ENCODE peak calls at places on chromosomes 2 and 18, in eight cellular contexts. T is sigmoid colon, N is suprapubic skin, B is HCT116, Q is transverse colon, Y is prostate gland, M is GM23338, R is upper lobe of left lung. K is an unnamed sample.

GRCh38 chr2:119252186-119253113 is 28.8 kb downstream of the STEAP3 start:
- DNase-seq in T (no peak), N (no peak), B (peak; percentile 91), Q (no peak), Y (no peak), M (no peak), R (no peak), K (peak; percentile 91)

GRCh38 chr2:216348909-216349308 is 23.4 kb downstream of the MARCHF4 start:
- DNase-seq in T (no peak), N (no peak), B (no peak), Q (no peak), Y (no peak), M (no peak), R (no peak), K (no peak)

GRCh38 chr2:71333619-71334018 is 2.0 kb downstream of the ZNF638 start:
- DNase-seq in T (no peak), N (no peak), B (no peak), Q (no peak), Y (no peak), M (no peak), R (no peak), K (no peak)

GRCh38 chr18:6648581-6648980 is 80.9 kb upstream of the ARHGAP28 start:
- DNase-seq in T (no peak), N (no peak), B (no peak), Q (no peak), Y (no peak), M (no peak), R (no peak), K (no peak)

GRCh38 chr2:150938586-150938985 is 323.1 kb downstream of the RBM43 start:
- DNase-seq in T (no peak), N (no peak), B (no peak), Q (no peak), Y (no peak), M (no peak), R (no peak), K (no peak)

GRCh38 chr2:211437396-211437795 is 881.0 kb downstream of the CPS1 start:
- DNase-seq in T (no peak), N (no peak), B (no peak), Q (no peak), Y (no peak), M (no peak), R (no peak), K (no peak)

GRCh38 chr18:24027156-24027555 is 12.6 kb downstream of the TTC39C start:
- DNase-seq in T (peak; percentile 81), N (no peak), B (no peak), Q (peak; percentile 38), Y (peak; percentile 25), M (no peak), R (peak; percentile 62), K (no peak)

GRCh38 chr2:23618696-23619530 is 233.9 kb downstream of the KLHL29 start:
- DNase-seq in T (peak; percentile 60), N (no peak), B (no peak), Q (no peak), Y (no peak), M (no peak), R (no peak), K (no peak)

GRCh38 chr18:22185723-22186386 is 16.5 kb downstream of the GATA6 start:
- DNase-seq in T (no peak), N (no peak), B (no peak), Q (no peak), Y (no peak), M (no peak), R (no peak), K (no peak)

GRCh38 chr2:222671259-222672067 is at the start of gene MOGAT1:
- DNase-seq in T (no peak), N (no peak), B (no peak), Q (peak; percentile 34), Y (no peak), M (peak; percentile 91), R (peak; percentile 48), K (no peak)

GRCh38 chr2:228556707-228557106 is 375.2 kb upstream of the SPHKAP start:
- DNase-seq in T (no peak), N (no peak), B (no peak), Q (peak; percentile 28), Y (no peak), M (no peak), R (no peak), K (no peak)

GRCh38 chr2:4693266-4693665 is 989.9 kb downstream of the DCDC2C start:
- DNase-seq in T (no peak), N (no peak), B (no peak), Q (no peak), Y (no peak), M (no peak), R (no peak), K (no peak)

GRCh38 chr2:47559079-47559684 is 156.2 kb downstream of the MSH2 start:
- DNase-seq in T (no peak), N (no peak), B (no peak), Q (no peak), Y (no peak), M (no peak), R (no peak), K (no peak)

GRCh38 chr2:172478353-172478752 is 51.0 kb downstream of the ITGA6 start:
- DNase-seq in T (no peak), N (no peak), B (no peak), Q (no peak), Y (no peak), M (peak; percentile 31), R (no peak), K (no peak)
- TF ChIP-seq POLR2AphosphoS5 in T (no peak), N (no peak), B (no peak), Q (no peak), Y (no peak), M (no peak), R (no peak), K (no peak)

GRCh38 chr2:109187711-109188484 is 58.9 kb downstream of the SH3RF3 start:
- DNase-seq in T (peak; percentile 56), N (no peak), B (no peak), Q (no peak), Y (no peak), M (no peak), R (no peak), K (no peak)

GRCh38 chr2:109186656-109187250 is 57.7 kb downstream of the SH3RF3 start:
- DNase-seq in T (no peak), N (no peak), B (no peak), Q (no peak), Y (no peak), M (no peak), R (no peak), K (no peak)

GRCh38 chr2:109185338-109185737 is 56.3 kb downstream of the SH3RF3 start:
- DNase-seq in T (peak; percentile 82), N (no peak), B (no peak), Q (no peak), Y (peak; percentile 53), M (no peak), R (no peak), K (no peak)

GRCh38 chr2:109184368-109184767 is 55.4 kb downstream of the SH3RF3 start:
- DNase-seq in T (peak; percentile 60), N (no peak), B (no peak), Q (no peak), Y (no peak), M (no peak), R (no peak), K (no peak)

DNA sequence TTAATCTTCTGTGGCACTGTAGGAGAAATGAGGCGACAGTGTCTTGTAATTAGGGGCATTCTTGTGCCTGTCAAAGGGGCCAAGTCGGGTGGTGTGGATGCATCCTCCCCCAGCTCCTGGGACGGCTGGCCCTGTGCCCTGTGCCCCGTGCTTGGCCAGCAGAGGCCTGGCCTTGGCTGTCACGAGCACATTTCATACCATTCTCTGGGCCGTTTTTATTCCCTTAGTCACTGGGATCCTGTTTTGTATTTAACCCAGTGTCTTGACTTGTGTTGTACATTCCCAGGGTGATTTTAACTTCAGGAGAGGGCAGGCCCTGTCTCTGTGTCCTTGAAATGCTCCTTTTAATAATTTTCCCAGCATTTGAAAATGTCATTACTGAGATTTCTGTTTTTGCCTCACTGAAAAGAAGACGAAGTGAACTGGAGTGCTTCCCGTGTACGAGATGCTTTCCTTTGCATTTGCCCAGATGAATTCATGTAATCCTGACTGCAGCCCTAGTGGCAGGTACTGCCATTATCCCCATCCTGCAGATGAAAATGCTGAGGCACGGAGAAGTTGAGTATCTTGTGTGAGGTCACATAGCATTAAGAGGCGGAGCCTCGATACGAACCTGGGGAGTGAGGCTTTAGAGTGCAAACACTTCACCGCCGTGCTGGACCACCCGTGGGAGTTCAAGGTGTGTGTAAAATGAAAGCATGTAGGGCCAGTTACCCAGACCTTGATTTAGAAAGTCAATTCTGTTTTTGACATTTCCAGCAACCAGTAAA is 57.0 kb downstream of the SH3RF3 start:
- DNase-seq in T (peak; percentile 88), N (no peak), B (no peak), Q (peak; percentile 30), Y (no peak), M (no peak), R (no peak), K (no peak)
- H3K4me3 ChIP-seq in T (no peak overlapping the region), N (no peak overlapping the region), B (no peak overlapping the region), Q (no peak overlapping the region), Y (no peak overlapping the region), M (no peak overlapping the region), R (no peak overlapping the region), K (no peak overlapping the region)

GRCh38 chr18:79156330-79156729 is 87.1 kb downstream of the ATP9B start:
- DNase-seq in T (no peak), N (no peak), B (no peak), Q (peak; percentile 16), Y (no peak), M (no peak), R (no peak), K (no peak)
- H3K27ac ChIP-seq in T (no peak overlapping the region), N (no peak overlapping the region), B (no peak overlapping the region), Q (peak overlapping the region; percentile 66), Y (no peak overlapping the region), M (no peak overlapping the region), R (no peak overlapping the region), K (no peak overlapping the region)

GRCh38 chr2:231795525-231796327 is 9.5 kb downstream of the COPS7B start:
- DNase-seq in T (no peak), N (no peak), B (peak; percentile 81), Q (peak; percentile 79), Y (peak; percentile 64), M (peak; percentile 56), R (peak; percentile 23), K (peak; percentile 35)

GRCh38 chr2:231791107-231791506 is 4.9 kb downstream of the COPS7B start:
- DNase-seq in T (no peak), N (no peak), B (no peak), Q (no peak), Y (no peak), M (no peak), R (no peak), K (no peak)

GRCh38 chr2:231794383-231794782 is 8.1 kb downstream of the COPS7B start:
- DNase-seq in T (no peak), N (no peak), B (no peak), Q (no peak), Y (no peak), M (no peak), R (no peak), K (no peak)
- TF ChIP-seq POLR2AphosphoS5 in T (no peak), N (no peak), B (no peak), Q (no peak), Y (no peak), M (no peak), R (no peak), K (no peak)

DNA sequence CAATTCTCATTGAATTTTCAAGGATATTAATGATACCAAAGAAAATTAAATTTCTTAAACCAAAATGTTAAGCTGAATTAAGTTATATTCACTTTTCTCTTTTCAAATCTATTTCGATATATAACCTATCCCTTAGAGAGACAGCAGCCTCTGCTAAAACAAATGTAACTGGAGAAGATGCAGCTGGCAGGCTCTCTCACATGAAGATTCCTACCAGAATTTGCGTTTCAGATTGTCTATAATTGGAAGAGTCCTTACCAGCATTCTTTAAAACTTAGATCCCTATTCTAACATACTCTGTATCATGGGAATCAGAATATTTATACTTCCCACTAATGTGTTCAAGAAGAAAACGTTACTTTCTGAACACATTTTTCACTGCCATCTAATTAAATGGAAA is 1.6 kb downstream of the PTPN2 start:
- DNase-seq in T (no peak), N (no peak), B (no peak), Q (no peak), Y (no peak), M (no peak), R (no peak), K (no peak)
- H3K4me3 ChIP-seq in T (peak overlapping the region; percentile 68), N (peak overlapping the region; percentile 96), B (peak overlapping the region; percentile 81), Q (peak overlapping the region; percentile 94), Y (peak overlapping the region; percentile 63), M (peak overlapping the region; percentile 74), R (peak overlapping the region; percentile 85), K (peak overlapping the region; percentile 93)

K was measured in Panc1.